ENCODE peak calls at places on chromosome 4, in seven cellular contexts. One of them, this sample, is unnamed.
A peak's percentile ranks its signal among the peaks of the same experiment; 100 is the strongest.

GRCh38 chr4:77375866-77376607 is 219.0 kb downstream of the CCNG2 start:
- DNase-seq in endodermal cell: no peak
- DNase-seq in ovary: no peak
- DNase-seq in left ventricle myocardium inferior: no peak
- DNase-seq in ascending aorta: no peak
- DNase-seq in heart right ventricle: no peak
- DNase-seq in astrocyte: no peak
- DNase-seq in this sample: no peak

GRCh38 chr4:168440442-168441264 is 39.6 kb downstream of the DDX60L start:
- DNase-seq in astrocyte: peak; percentile 73
- DNase-seq in ovary: no peak
- DNase-seq in ascending aorta: no peak
- DNase-seq in left ventricle myocardium inferior: no peak
- DNase-seq in heart right ventricle: no peak
- DNase-seq in endodermal cell: no peak
- DNase-seq in this sample: peak; percentile 30

GRCh38 chr4:125280892-125281403 is 33.8 kb upstream of the FAT4 start:
- DNase-seq in astrocyte: no peak
- DNase-seq in heart right ventricle: no peak
- DNase-seq in ascending aorta: no peak
- DNase-seq in ovary: no peak
- DNase-seq in left ventricle myocardium inferior: no peak
- DNase-seq in endodermal cell: peak; percentile 39
- DNase-seq in this sample: no peak

GRCh38 chr4:8181119-8181518 is 18.0 kb upstream of the SH3TC1 start:
- DNase-seq in ascending aorta: no peak
- DNase-seq in heart right ventricle: no peak
- DNase-seq in ovary: no peak
- DNase-seq in astrocyte: no peak
- DNase-seq in left ventricle myocardium inferior: no peak
- DNase-seq in endodermal cell: no peak
- DNase-seq in this sample: no peak

GRCh38 chr4:61773655-61774245 is 573.6 kb downstream of the ADGRL3 start:
- DNase-seq in heart right ventricle: no peak
- DNase-seq in endodermal cell: no peak
- DNase-seq in ascending aorta: no peak
- DNase-seq in ovary: no peak
- DNase-seq in left ventricle myocardium inferior: no peak
- DNase-seq in astrocyte: no peak
- DNase-seq in this sample: no peak

GRCh38 chr4:156252300-156253016 is 298.8 kb upstream of the CTSO start:
- DNase-seq in left ventricle myocardium inferior: no peak
- DNase-seq in endodermal cell: no peak
- DNase-seq in ascending aorta: no peak
- DNase-seq in heart right ventricle: no peak
- DNase-seq in astrocyte: peak; percentile 51
- DNase-seq in ovary: no peak
- DNase-seq in this sample: no peak

GRCh38 chr4:52861171-52861873 is 795 bp upstream of the RASL11B start:
- DNase-seq in endodermal cell: peak; percentile 66
- DNase-seq in heart right ventricle: no peak
- DNase-seq in ovary: peak; percentile 30
- DNase-seq in left ventricle myocardium inferior: no peak
- DNase-seq in ascending aorta: no peak
- DNase-seq in astrocyte: no peak
- DNase-seq in this sample: peak; percentile 9

GRCh38 chr4:177403746-177404145 is 38.5 kb downstream of the AGA start:
- DNase-seq in endodermal cell: no peak
- DNase-seq in ovary: no peak
- DNase-seq in astrocyte: peak; percentile 57
- DNase-seq in ascending aorta: no peak
- DNase-seq in left ventricle myocardium inferior: no peak
- DNase-seq in heart right ventricle: no peak
- DNase-seq in this sample: no peak

GRCh38 chr4:159268607-159269006 is 165.7 kb downstream of the RAPGEF2 start:
- DNase-seq in heart right ventricle: no peak
- DNase-seq in endodermal cell: no peak
- DNase-seq in ovary: no peak
- DNase-seq in ascending aorta: no peak
- DNase-seq in astrocyte: peak; percentile 60
- DNase-seq in left ventricle myocardium inferior: no peak
- DNase-seq in this sample: no peak

GRCh38 chr4:70570796-70571195 is 21.3 kb upstream of the AMBN start:
- DNase-seq in ovary: no peak
- DNase-seq in left ventricle myocardium inferior: no peak
- DNase-seq in astrocyte: no peak
- DNase-seq in heart right ventricle: no peak
- DNase-seq in ascending aorta: no peak
- DNase-seq in endodermal cell: no peak
- DNase-seq in this sample: no peak
- TF ChIP-seq CTCF in ovary: no peak
- TF ChIP-seq CTCF in left ventricle myocardium inferior: no peak
- TF ChIP-seq CTCF in astrocyte: no peak
- TF ChIP-seq CTCF in heart right ventricle: no peak
- TF ChIP-seq CTCF in ascending aorta: no peak
- TF ChIP-seq CTCF in endodermal cell: no peak
- TF ChIP-seq CTCF in this sample: no peak

DNA sequence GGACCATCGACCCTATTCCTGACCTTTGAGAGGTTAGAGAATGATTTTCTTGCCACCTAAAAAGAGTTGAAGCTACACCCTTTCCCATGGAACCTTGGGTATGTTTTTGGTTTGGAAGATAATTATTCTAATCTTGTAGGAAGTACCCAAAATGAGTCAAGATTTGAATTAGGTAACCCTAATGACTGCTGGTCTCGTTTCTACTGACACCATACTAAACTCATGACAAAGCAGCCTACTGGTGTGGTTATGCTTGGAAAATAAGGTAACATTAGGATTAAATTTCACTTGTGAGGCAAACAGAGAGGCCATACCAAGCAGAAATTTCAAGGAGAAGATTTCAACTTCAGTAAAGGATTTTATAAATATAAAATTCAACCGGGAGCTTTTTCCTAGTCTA is 107.9 kb downstream of the FBXW7 start:
- DNase-seq in ascending aorta: no peak
- DNase-seq in ovary: no peak
- DNase-seq in astrocyte: no peak
- DNase-seq in left ventricle myocardium inferior: no peak
- DNase-seq in endodermal cell: no peak
- DNase-seq in heart right ventricle: no peak
- DNase-seq in this sample: no peak
- H3K27me3 ChIP-seq in ascending aorta: no peaks in the 10 kb centered on the region
- H3K27me3 ChIP-seq in ovary: no peaks in the 10 kb centered on the region
- H3K27me3 ChIP-seq in astrocyte: no peaks in the 10 kb centered on the region
- H3K27me3 ChIP-seq in left ventricle myocardium inferior: no peaks in the 10 kb centered on the region
- H3K27me3 ChIP-seq in endodermal cell: no peaks in the 10 kb centered on the region
- H3K27me3 ChIP-seq in heart right ventricle: no peaks in the 10 kb centered on the region
- H3K27me3 ChIP-seq in this sample: no peaks in the 10 kb centered on the region

GRCh38 chr4:5706486-5707290 is 1.7 kb downstream of the EVC2 start:
- DNase-seq in ovary: no peak
- DNase-seq in astrocyte: no peak
- DNase-seq in ascending aorta: no peak
- DNase-seq in heart right ventricle: no peak
- DNase-seq in endodermal cell: no peak
- DNase-seq in left ventricle myocardium inferior: no peak
- DNase-seq in this sample: no peak
- H3K4me1 ChIP-seq in ovary: peaks cover 15% of the 10 kb centered on the region
- H3K4me1 ChIP-seq in astrocyte: peaks cover 27% of the 10 kb centered on the region
- H3K4me1 ChIP-seq in ascending aorta: peaks cover 25% of the 10 kb centered on the region
- H3K4me1 ChIP-seq in heart right ventricle: peaks cover 8% of the 10 kb centered on the region
- H3K4me1 ChIP-seq in endodermal cell: no peaks in the 10 kb centered on the region
- H3K4me1 ChIP-seq in left ventricle myocardium inferior: peaks cover 43% of the 10 kb centered on the region
- H3K4me1 ChIP-seq in this sample: peaks cover 13% of the 10 kb centered on the region

DNA sequence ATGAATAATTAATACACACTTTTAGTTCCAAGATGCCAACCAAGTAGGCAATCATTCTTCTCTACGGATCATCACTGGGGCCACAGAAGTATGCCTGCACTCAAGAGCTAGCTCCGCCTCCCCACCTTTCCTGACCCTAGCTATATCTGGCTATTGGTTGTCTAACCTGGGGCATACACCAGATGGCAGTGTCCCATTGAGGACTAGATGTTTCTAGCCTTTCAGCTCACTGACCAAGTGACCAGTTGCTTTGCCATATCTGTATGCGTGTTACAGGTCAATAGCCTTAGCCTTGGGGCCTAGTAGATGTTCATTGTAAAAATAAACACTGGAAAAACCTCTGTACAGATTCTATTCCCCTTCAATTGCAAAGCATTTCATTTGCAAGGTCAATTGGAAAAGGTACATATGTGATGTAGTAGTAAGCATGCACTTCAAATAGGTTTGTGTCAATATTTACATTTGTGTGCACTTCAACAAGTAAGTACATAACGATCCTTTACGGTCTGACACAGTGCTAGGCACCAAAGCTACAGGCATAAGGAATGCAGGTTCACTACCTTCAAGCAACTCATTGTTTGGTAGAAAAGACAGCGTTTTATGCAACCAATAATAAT is 521.7 kb downstream of the PPARGC1A start:
- DNase-seq in ascending aorta: no peak
- DNase-seq in astrocyte: no peak
- DNase-seq in left ventricle myocardium inferior: no peak
- DNase-seq in endodermal cell: peak; percentile 87
- DNase-seq in heart right ventricle: peak; percentile 44
- DNase-seq in ovary: no peak
- DNase-seq in this sample: no peak
- TF ChIP-seq CTCF in ascending aorta: no peak
- TF ChIP-seq CTCF in astrocyte: peak; percentile 4
- TF ChIP-seq CTCF in left ventricle myocardium inferior: peak; percentile 70
- TF ChIP-seq CTCF in endodermal cell: peak; percentile 84
- TF ChIP-seq CTCF in heart right ventricle: peak; percentile 47
- TF ChIP-seq CTCF in ovary: no peak
- TF ChIP-seq CTCF in this sample: peak; percentile 32

DNA sequence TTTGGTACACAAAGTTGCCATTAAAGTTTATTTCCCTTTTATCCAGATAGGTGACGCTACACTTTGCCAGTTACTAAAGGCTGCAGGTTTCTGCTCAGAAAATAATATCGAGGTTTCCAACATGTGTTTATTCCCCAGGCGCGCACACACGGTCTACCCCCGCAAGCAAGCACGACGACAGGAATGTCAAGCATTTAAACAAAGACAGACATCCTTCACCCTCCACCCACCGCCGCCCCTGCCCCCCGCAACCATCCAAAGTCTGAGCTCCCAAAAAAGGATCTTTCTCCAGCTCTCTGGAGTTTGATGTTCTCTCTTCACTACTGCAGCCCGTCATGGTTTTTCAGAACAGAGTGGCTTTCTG is 1.3 kb upstream of the PCDH7 start:
- DNase-seq in left ventricle myocardium inferior: no peak
- DNase-seq in heart right ventricle: peak; percentile 10
- DNase-seq in ascending aorta: no peak
- DNase-seq in endodermal cell: no peak
- DNase-seq in ovary: no peak
- DNase-seq in astrocyte: peak; percentile 51
- DNase-seq in this sample: no peak
- H3K27me3 ChIP-seq in left ventricle myocardium inferior: peaks cover 60% of the 10 kb centered on the region
- H3K27me3 ChIP-seq in heart right ventricle: peaks cover 55% of the 10 kb centered on the region
- H3K27me3 ChIP-seq in ascending aorta: no peaks in the 10 kb centered on the region
- H3K27me3 ChIP-seq in endodermal cell: no peaks in the 10 kb centered on the region
- H3K27me3 ChIP-seq in ovary: no peaks in the 10 kb centered on the region
- H3K27me3 ChIP-seq in astrocyte: no peaks in the 10 kb centered on the region
- H3K27me3 ChIP-seq in this sample: no peaks in the 10 kb centered on the region

GRCh38 chr4:37476256-37476655 is 209.9 kb downstream of the RELL1 start:
- DNase-seq in ovary: no peak
- DNase-seq in ascending aorta: no peak
- DNase-seq in astrocyte: no peak
- DNase-seq in heart right ventricle: no peak
- DNase-seq in endodermal cell: no peak
- DNase-seq in left ventricle myocardium inferior: no peak
- DNase-seq in this sample: no peak
- H3K4me1 ChIP-seq in ovary: no peaks in the 10 kb centered on the region
- H3K4me1 ChIP-seq in ascending aorta: no peaks in the 10 kb centered on the region
- H3K4me1 ChIP-seq in astrocyte: no peaks in the 10 kb centered on the region
- H3K4me1 ChIP-seq in heart right ventricle: no peaks in the 10 kb centered on the region
- H3K4me1 ChIP-seq in endodermal cell: no peaks in the 10 kb centered on the region
- H3K4me1 ChIP-seq in left ventricle myocardium inferior: no peaks in the 10 kb centered on the region
- H3K4me1 ChIP-seq in this sample: no peaks in the 10 kb centered on the region

GRCh38 chr4:102625232-102625930 is 124.2 kb downstream of the NFKB1 start:
- DNase-seq in ovary: peak; percentile 35
- DNase-seq in ascending aorta: no peak
- DNase-seq in left ventricle myocardium inferior: peak; percentile 31
- DNase-seq in heart right ventricle: no peak
- DNase-seq in astrocyte: no peak
- DNase-seq in endodermal cell: peak; percentile 67
- DNase-seq in this sample: peak; percentile 24

GRCh38 chr4:102623622-102624021 is 122.5 kb downstream of the NFKB1 start:
- DNase-seq in ascending aorta: no peak
- DNase-seq in astrocyte: peak; percentile 61
- DNase-seq in ovary: no peak
- DNase-seq in left ventricle myocardium inferior: no peak
- DNase-seq in endodermal cell: peak; percentile 74
- DNase-seq in heart right ventricle: no peak
- DNase-seq in this sample: no peak

GRCh38 chr4:102616661-102617060 is 115.5 kb downstream of the NFKB1 start:
- DNase-seq in ovary: no peak
- DNase-seq in heart right ventricle: no peak
- DNase-seq in left ventricle myocardium inferior: no peak
- DNase-seq in endodermal cell: no peak
- DNase-seq in ascending aorta: no peak
- DNase-seq in astrocyte: no peak
- DNase-seq in this sample: no peak

GRCh38 chr4:102620697-102621497 is 119.7 kb downstream of the NFKB1 start:
- DNase-seq in astrocyte: peak; percentile 85
- DNase-seq in left ventricle myocardium inferior: no peak
- DNase-seq in endodermal cell: no peak
- DNase-seq in ovary: no peak
- DNase-seq in heart right ventricle: no peak
- DNase-seq in ascending aorta: no peak
- DNase-seq in this sample: peak; percentile 78
- TF ChIP-seq CTCF in astrocyte: peak; percentile 73
- TF ChIP-seq CTCF in left ventricle myocardium inferior: peak; percentile 69
- TF ChIP-seq CTCF in endodermal cell: peak; percentile 48
- TF ChIP-seq CTCF in ovary: peak; percentile 26
- TF ChIP-seq CTCF in heart right ventricle: peak; percentile 53
- TF ChIP-seq CTCF in ascending aorta: peak; percentile 55
- TF ChIP-seq CTCF in this sample: peak; percentile 87

GRCh38 chr4:1462009-1462767 is 55.9 kb upstream of the NKX1-1 start:
- DNase-seq in left ventricle myocardium inferior: no peak
- DNase-seq in ascending aorta: no peak
- DNase-seq in heart right ventricle: no peak
- DNase-seq in endodermal cell: no peak
- DNase-seq in astrocyte: no peak
- DNase-seq in ovary: no peak
- DNase-seq in this sample: no peak
- H3K27me3 ChIP-seq in left ventricle myocardium inferior: peaks cover 96% of the 10 kb centered on the region
- H3K27me3 ChIP-seq in ascending aorta: no peaks in the 10 kb centered on the region
- H3K27me3 ChIP-seq in heart right ventricle: peaks cover 87% of the 10 kb centered on the region
- H3K27me3 ChIP-seq in endodermal cell: peaks cover 25% of the 10 kb centered on the region
- H3K27me3 ChIP-seq in astrocyte: peaks cover 23% of the 10 kb centered on the region
- H3K27me3 ChIP-seq in ovary: no peaks in the 10 kb centered on the region
- H3K27me3 ChIP-seq in this sample: peaks cover 50% of the 10 kb centered on the region

GRCh38 chr4:92368648-92369047 is 64.9 kb downstream of the GRID2 start:
- DNase-seq in endodermal cell: no peak
- DNase-seq in ovary: no peak
- DNase-seq in heart right ventricle: no peak
- DNase-seq in ascending aorta: no peak
- DNase-seq in astrocyte: no peak
- DNase-seq in left ventricle myocardium inferior: no peak
- DNase-seq in this sample: no peak
- H3K4me1 ChIP-seq in endodermal cell: no peaks in the 10 kb centered on the region
- H3K4me1 ChIP-seq in ovary: no peaks in the 10 kb centered on the region
- H3K4me1 ChIP-seq in heart right ventricle: no peaks in the 10 kb centered on the region
- H3K4me1 ChIP-seq in ascending aorta: no peaks in the 10 kb centered on the region
- H3K4me1 ChIP-seq in astrocyte: no peaks in the 10 kb centered on the region
- H3K4me1 ChIP-seq in left ventricle myocardium inferior: no peaks in the 10 kb centered on the region
- H3K4me1 ChIP-seq in this sample: no peaks in the 10 kb centered on the region

GRCh38 chr4:17785858-17786257 is 4.4 kb upstream of the FAM184B start:
- DNase-seq in heart right ventricle: no peak
- DNase-seq in left ventricle myocardium inferior: no peak
- DNase-seq in ascending aorta: no peak
- DNase-seq in endodermal cell: no peak
- DNase-seq in ovary: no peak
- DNase-seq in astrocyte: no peak
- DNase-seq in this sample: no peak
- TF ChIP-seq CTCF in heart right ventricle: no peak
- TF ChIP-seq CTCF in left ventricle myocardium inferior: no peak
- TF ChIP-seq CTCF in ascending aorta: no peak
- TF ChIP-seq CTCF in endodermal cell: peak; percentile 25
- TF ChIP-seq CTCF in ovary: no peak
- TF ChIP-seq CTCF in astrocyte: no peak
- TF ChIP-seq CTCF in this sample: peak; percentile 35